ENCODE peak calls at places on chromosomes 1 and 21, in four cellular contexts. One of them, this sample, is unnamed.

GRCh38 chr1:2855206-2856075 is 53.9 kb upstream of the TTC34 start:
- DNase-seq in H1: no peak
- DNase-seq in HepG2: no peak
- DNase-seq in K562: no peak
- DNase-seq in this sample: no peak

GRCh38 chr1:207962716-207963428 is 51.9 kb upstream of the CD34 start:
- DNase-seq in H1: no peak
- DNase-seq in HepG2: no peak
- DNase-seq in K562: no peak
- DNase-seq in this sample: no peak

GRCh38 chr1:239858058-239858457 is 233.6 kb upstream of the FMN2 start:
- DNase-seq in H1: no peak
- DNase-seq in HepG2: no peak
- DNase-seq in K562: no peak
- DNase-seq in this sample: no peak

GRCh38 chr1:115134850-115135484 is 45.7 kb upstream of the TSPAN2 start:
- DNase-seq in H1: no peak
- DNase-seq in HepG2: no peak
- DNase-seq in K562: no peak
- DNase-seq in this sample: no peak

GRCh38 chr1:230517786-230518185 is 91.7 kb upstream of the PGBD5 start:
- DNase-seq in H1: no peak
- DNase-seq in HepG2: no peak
- DNase-seq in K562: no peak
- DNase-seq in this sample: no peak

GRCh38 chr1:201982082-201982922 is at the start of gene RNPEP:
- DNase-seq in H1: peak; percentile 85
- DNase-seq in HepG2: peak; percentile 18
- DNase-seq in K562: peak; percentile 84
- DNase-seq in this sample: no peak

GRCh38 chr1:227489572-227489971 is 73.8 kb upstream of the ZNF678 start:
- DNase-seq in H1: no peak
- DNase-seq in HepG2: no peak
- DNase-seq in K562: no peak
- DNase-seq in this sample: no peak

GRCh38 chr1:173392895-173393654 is 84.1 kb upstream of the PRDX6 start:
- DNase-seq in H1: no peak
- DNase-seq in HepG2: no peak
- DNase-seq in K562: peak; percentile 71
- DNase-seq in this sample: no peak

GRCh38 chr21:21163904-21164303 is 165.7 kb downstream of the NCAM2 start:
- DNase-seq in H1: peak; percentile 44
- DNase-seq in HepG2: peak; percentile 26
- DNase-seq in K562: peak; percentile 85
- DNase-seq in this sample: no peak

GRCh38 chr1:35883681-35884155 is 709 bp downstream of the AGO1 start:
- DNase-seq in H1: peak; percentile 90
- DNase-seq in HepG2: peak; percentile 23
- DNase-seq in K562: peak; percentile 85
- DNase-seq in this sample: no peak

GRCh38 chr1:17207540-17207939 is 2.6 kb downstream of the PADI1 start:
- DNase-seq in H1: no peak
- DNase-seq in HepG2: no peak
- DNase-seq in K562: no peak
- DNase-seq in this sample: no peak

GRCh38 chr1:53799141-53799540 is 39.0 kb downstream of the NDC1 start:
- DNase-seq in H1: no peak
- DNase-seq in HepG2: peak; percentile 4
- DNase-seq in K562: no peak
- DNase-seq in this sample: no peak

GRCh38 chr1:161910516-161911077 is 113.1 kb downstream of the OLFML2B start:
- DNase-seq in H1: no peak
- DNase-seq in HepG2: no peak
- DNase-seq in K562: no peak
- DNase-seq in this sample: no peak
- TF ChIP-seq BRCA1 in H1: no peak
- TF ChIP-seq BRCA1 in HepG2: no peak
- TF ChIP-seq BRCA1 in K562: no peak
- TF ChIP-seq BRCA1 in this sample: no peak

GRCh38 chr1:29629814-29630516 is 393.6 kb downstream of the PTPRU start:
- DNase-seq in H1: no peak
- DNase-seq in HepG2: no peak
- DNase-seq in K562: no peak
- DNase-seq in this sample: no peak

GRCh38 chr1:29630756-29631155 is 394.4 kb downstream of the PTPRU start:
- DNase-seq in H1: no peak
- DNase-seq in HepG2: no peak
- DNase-seq in K562: no peak
- DNase-seq in this sample: no peak

GRCh38 chr1:29632436-29633270 is 396.3 kb downstream of the PTPRU start:
- DNase-seq in H1: no peak
- DNase-seq in HepG2: no peak
- DNase-seq in K562: no peak
- DNase-seq in this sample: no peak

GRCh38 chr1:29631836-29632420 is 395.6 kb downstream of the PTPRU start:
- DNase-seq in H1: no peak
- DNase-seq in HepG2: no peak
- DNase-seq in K562: no peak
- DNase-seq in this sample: no peak

DNA sequence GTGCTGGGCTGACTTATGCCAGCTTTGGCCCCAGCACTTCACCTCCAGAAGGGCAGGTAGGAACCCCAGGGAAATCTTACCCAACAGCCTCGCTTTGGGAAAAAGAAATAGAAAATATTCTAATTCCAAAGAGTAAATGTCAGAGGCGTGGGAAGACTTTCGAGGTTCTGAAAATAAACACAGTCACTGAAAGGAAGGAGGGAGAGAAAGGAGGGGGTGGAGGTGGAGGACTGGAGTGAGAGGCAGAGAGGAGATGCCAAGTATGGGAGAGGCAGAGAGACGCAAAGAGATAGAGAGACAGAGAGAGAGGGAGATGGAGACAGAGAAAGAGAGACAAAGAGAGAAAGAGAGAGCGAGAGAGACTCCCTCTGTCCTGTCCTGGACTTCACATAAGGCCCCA is 395.0 kb downstream of the PTPRU start:
- DNase-seq in H1: no peak
- DNase-seq in HepG2: no peak
- DNase-seq in K562: no peak
- DNase-seq in this sample: no peak
- TF ChIP-seq BRCA1 in H1: no peak
- TF ChIP-seq BRCA1 in HepG2: no peak
- TF ChIP-seq BRCA1 in K562: no peak
- TF ChIP-seq BRCA1 in this sample: no peak

DNA sequence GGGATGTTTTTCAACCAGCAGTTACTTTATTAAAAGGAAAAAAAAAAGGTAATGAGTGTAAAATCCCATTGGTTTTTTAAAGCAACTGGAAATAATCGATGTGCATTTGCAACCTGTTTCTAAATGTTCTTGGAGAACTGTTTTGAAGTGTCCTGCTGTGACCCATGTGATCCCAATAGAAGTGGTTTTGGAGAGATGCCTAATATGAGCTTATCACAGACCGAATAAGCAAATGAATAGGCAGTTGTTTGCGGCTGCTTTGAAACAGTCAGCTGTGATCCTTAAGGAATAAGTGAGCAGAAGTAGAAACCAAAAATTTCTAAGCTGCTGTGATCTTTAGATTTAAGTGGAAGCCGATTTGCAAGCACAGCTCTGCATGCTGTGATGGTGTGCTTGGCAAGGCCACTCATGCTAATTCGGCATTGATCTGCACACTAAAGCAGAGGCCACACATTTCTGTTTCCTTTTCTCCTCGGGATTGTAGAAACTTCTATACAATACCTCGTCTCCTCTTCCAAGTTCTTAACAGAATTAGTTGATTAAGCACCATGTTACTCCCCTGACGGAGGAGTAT is 329.5 kb upstream of the DUSP10 start:
- DNase-seq in H1: no peak
- DNase-seq in HepG2: no peak
- DNase-seq in K562: no peak
- DNase-seq in this sample: no peak
- TF ChIP-seq BRCA1 in H1: no peak
- TF ChIP-seq BRCA1 in HepG2: no peak
- TF ChIP-seq BRCA1 in K562: no peak
- TF ChIP-seq BRCA1 in this sample: no peak

GRCh38 chr1:47844556-47844950 is 152.6 kb downstream of the TRABD2B start:
- DNase-seq in H1: no peak
- DNase-seq in HepG2: no peak
- DNase-seq in K562: no peak
- DNase-seq in this sample: no peak
- TF ChIP-seq BRCA1 in H1: no peak
- TF ChIP-seq BRCA1 in HepG2: no peak
- TF ChIP-seq BRCA1 in K562: no peak
- TF ChIP-seq BRCA1 in this sample: no peak

DNA sequence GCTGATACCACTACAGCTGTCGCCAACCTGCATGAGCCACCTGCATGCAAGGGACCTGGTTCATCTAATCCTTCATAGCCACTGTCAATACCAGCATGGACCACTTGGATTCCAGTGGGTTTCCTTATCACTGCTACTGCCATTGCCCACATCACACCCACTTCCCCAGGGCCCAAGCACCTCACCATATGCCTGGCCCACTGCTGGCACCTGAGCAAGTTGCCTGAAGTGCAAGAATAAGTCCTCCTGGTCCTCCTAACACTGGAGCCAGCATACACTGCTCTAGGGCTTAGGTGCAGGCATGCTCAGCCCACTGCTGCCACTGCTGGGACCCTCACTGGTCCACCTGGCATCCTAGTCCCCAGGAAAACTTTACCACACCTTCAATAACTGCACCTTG is 1136.8 kb upstream of the ADGRL4 start:
- DNase-seq in H1: no peak
- DNase-seq in HepG2: no peak
- DNase-seq in K562: no peak
- DNase-seq in this sample: no peak
- TF ChIP-seq BRCA1 in H1: no peak
- TF ChIP-seq BRCA1 in HepG2: no peak
- TF ChIP-seq BRCA1 in K562: no peak
- TF ChIP-seq BRCA1 in this sample: no peak

GRCh38 chr1:6279066-6279465 is 18.2 kb upstream of the GPR153 start:
- DNase-seq in H1: no peak
- DNase-seq in HepG2: no peak
- DNase-seq in K562: no peak
- DNase-seq in this sample: no peak

GRCh38 chr1:6282577-6283270 is 21.8 kb upstream of the GPR153 start:
- DNase-seq in H1: no peak
- DNase-seq in HepG2: no peak
- DNase-seq in K562: no peak
- DNase-seq in this sample: no peak

GRCh38 chr1:6280761-6281451 is 20.0 kb upstream of the GPR153 start:
- DNase-seq in H1: peak; percentile 71
- DNase-seq in HepG2: peak; percentile 54
- DNase-seq in K562: peak; percentile 69
- DNase-seq in this sample: no peak

GRCh38 chr1:6279721-6280383 is 19.0 kb upstream of the GPR153 start:
- DNase-seq in H1: no peak
- DNase-seq in HepG2: no peak
- DNase-seq in K562: no peak
- DNase-seq in this sample: no peak

DNA sequence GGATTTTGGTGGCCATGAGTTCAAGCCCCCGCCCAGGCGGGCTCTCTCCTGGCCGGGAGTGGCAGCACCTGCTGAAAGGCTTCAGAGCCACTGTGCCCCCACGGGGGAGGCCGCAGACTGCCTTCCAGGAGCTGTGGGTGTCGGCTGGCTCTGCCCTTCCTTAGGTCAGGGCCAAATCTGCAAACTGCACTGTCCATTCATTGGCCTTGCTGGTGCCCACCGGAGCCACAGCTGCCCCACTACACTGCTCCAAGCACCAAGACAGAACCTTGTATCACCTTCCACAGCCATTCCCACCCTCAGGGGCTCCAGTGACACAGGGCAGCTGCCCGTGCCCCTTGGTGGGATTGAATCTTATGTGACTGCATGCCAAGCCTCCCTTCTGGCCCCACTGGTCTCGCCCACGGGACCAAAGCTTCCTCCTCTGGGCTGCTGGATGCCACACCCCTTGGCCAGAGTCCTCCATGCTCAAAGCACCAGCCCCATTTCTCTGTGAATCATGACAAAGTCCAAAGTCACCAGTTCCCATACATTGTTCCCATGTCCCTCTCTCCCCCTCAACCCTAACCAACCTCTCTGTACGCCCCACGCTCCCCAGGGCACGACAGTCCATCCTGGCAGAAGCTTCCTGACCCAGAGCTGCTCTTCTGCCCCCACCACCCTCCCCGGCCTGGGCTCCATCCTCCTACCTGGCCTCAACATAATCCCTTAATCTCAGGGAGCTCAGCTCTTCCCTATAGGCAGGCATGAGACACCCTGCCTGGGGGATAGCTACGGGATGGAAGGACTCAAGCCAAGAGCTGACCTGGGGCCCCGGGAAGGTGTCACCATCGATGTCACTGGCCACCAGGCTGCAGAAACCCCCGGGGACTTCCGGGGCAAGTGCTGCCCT is 20.9 kb upstream of the GPR153 start:
- DNase-seq in H1: no peak
- DNase-seq in HepG2: peak; percentile 70
- DNase-seq in K562: no peak
- DNase-seq in this sample: no peak
- TF ChIP-seq BRCA1 in H1: no peak
- TF ChIP-seq BRCA1 in HepG2: no peak
- TF ChIP-seq BRCA1 in K562: no peak
- TF ChIP-seq BRCA1 in this sample: no peak

GRCh38 chr1:20380616-20381035 is 90.0 kb downstream of the VWA5B1 start:
- DNase-seq in H1: no peak
- DNase-seq in HepG2: no peak
- DNase-seq in K562: no peak
- DNase-seq in this sample: no peak
- TF ChIP-seq BRCA1 in H1: no peak
- TF ChIP-seq BRCA1 in HepG2: no peak
- TF ChIP-seq BRCA1 in K562: no peak
- TF ChIP-seq BRCA1 in this sample: no peak

GRCh38 chr1:189606795-189607476 is 870.7 kb downstream of the BRINP3 start:
- DNase-seq in H1: no peak
- DNase-seq in HepG2: no peak
- DNase-seq in K562: no peak
- DNase-seq in this sample: no peak
- TF ChIP-seq BRCA1 in H1: no peak
- TF ChIP-seq BRCA1 in HepG2: no peak
- TF ChIP-seq BRCA1 in K562: no peak
- TF ChIP-seq BRCA1 in this sample: no peak

DNA sequence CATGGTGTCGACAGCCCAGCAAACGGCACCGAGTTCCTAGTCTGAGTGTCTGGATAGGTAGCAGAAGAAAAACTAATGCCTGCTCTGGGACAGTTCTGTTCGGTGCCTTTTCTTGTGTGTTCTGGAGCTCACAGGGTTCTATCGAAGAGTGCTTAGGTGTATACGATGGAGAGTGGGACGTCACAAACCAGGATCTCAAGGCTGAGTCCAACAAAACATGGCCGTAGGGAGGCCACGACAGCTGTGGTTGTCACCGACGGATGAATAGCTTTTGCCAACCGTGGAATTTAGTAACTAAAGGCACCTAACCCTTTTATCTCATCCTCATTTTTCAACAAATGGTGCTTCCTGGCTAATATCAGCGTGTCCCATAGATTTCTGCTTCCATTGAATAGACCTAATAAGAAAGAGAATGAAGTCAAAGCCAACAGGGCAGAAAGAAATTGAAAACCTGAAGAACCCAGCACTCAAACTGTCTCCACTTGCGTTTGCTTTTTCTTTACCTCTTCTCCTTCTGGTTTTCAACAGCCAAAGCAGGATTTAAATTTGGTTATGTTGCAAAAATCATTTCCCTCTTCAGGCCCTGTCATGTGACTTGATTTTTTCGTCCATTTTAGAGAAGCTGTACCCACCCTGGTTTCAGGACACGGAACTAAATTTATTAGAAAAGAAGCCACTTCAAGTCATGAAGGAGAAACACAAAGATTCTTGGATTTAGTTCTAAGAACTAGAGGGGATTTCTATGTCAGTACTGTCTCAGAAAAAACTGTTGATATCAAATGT is 833 bp upstream of the SYNJ1 start:
- DNase-seq in H1: no peak
- DNase-seq in HepG2: no peak
- DNase-seq in K562: no peak
- DNase-seq in this sample: no peak
- TF ChIP-seq BRCA1 in H1: no peak
- TF ChIP-seq BRCA1 in HepG2: no peak
- TF ChIP-seq BRCA1 in K562: no peak
- TF ChIP-seq BRCA1 in this sample: no peak

This sample was measured in GM12878.